ENCODE peak calls at places on chromosome 1, in four cellular contexts. W, G, E and O are unnamed samples.

GRCh38 chr1:26368486-26368885 is 4.1 kb downstream of the ZNF683 start:
- DNase-seq in W (no peak), G (no peak), E (no peak), O (no peak)

GRCh38 chr1:77044133-77044849 is 174.9 kb downstream of the PIGK start:
- DNase-seq in W (no peak), G (peak; percentile 4), E (no peak), O (no peak)

GRCh38 chr1:207871117-207871649 is 39.7 kb downstream of the CD34 start:
- DNase-seq in W (no peak), G (no peak), E (no peak), O (no peak)

GRCh38 chr1:208604295-208604694 is 360.1 kb upstream of the PLXNA2 start:
- DNase-seq in W (no peak), G (no peak), E (peak; percentile 66), O (no peak)

GRCh38 chr1:58964880-58965279 is 181.0 kb upstream of the JUN start:
- DNase-seq in W (no peak), G (no peak), E (no peak), O (peak; percentile 51)

GRCh38 chr1:2446394-2446793 is 29.7 kb upstream of the PLCH2 start:
- DNase-seq in W (no peak), G (no peak), E (no peak), O (no peak)

GRCh38 chr1:15951341-15952153 is 24.4 kb downstream of the ZBTB17 start:
- DNase-seq in W (peak; percentile 65), G (no peak), E (no peak), O (no peak)

GRCh38 chr1:47686731-47687617 is 249.1 kb downstream of the FOXD2 start:
- DNase-seq in W (no peak), G (no peak), E (no peak), O (no peak)

GRCh38 chr1:58779837-58780585 is 3.8 kb downstream of the JUN start:
- DNase-seq in W (no peak), G (peak; percentile 77), E (no peak), O (peak; percentile 33)

GRCh38 chr1:17046043-17046657 is 7.7 kb downstream of the SDHB start:
- DNase-seq in W (peak; percentile 58), G (peak; percentile 63), E (no peak), O (peak; percentile 63)

GRCh38 chr1:173269490-173270230 is 62.5 kb upstream of the TNFSF4 start:
- DNase-seq in W (peak; percentile 63), G (peak; percentile 79), E (no peak), O (no peak)

GRCh38 chr1:178275553-178275952 is 181.6 kb downstream of the RASAL2 start:
- DNase-seq in W (no peak), G (no peak), E (no peak), O (no peak)

GRCh38 chr1:203682401-203683383 is 56.1 kb downstream of the ATP2B4 start:
- DNase-seq in W (peak; percentile 59), G (peak; percentile 36), E (no peak), O (peak; percentile 84)

GRCh38 chr1:45490121-45490622 is 791 bp downstream of the TESK2 start:
- DNase-seq in W (no peak), G (no peak), E (no peak), O (no peak)

GRCh38 chr1:23210351-23210785 is 6.9 kb downstream of the HTR1D start:
- DNase-seq in W (no peak), G (peak; percentile 69), E (no peak), O (no peak)

GRCh38 chr1:39453603-39454002 is 37.8 kb upstream of the BMP8A start:
- DNase-seq in W (no peak), G (no peak), E (no peak), O (no peak)

DNA sequence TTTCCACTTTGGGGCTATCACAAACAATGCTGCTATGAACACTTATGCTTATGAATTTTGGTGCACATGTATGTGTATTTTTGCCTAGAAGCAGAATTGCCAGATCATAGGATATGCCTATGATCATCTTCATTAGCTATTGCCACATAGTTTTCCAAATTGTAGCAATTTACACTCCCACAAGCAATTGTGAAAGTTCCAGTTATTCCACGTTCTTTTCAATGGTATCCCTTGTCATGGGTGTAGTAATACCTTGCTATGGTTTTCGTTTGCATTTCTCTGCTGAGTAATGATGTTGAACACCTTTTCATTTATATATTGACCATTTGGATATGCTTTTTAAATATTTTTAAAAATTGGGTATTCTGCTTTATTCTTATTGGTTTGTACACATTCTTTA is 82.6 kb downstream of the MTR start:
- DNase-seq in W (no peak), G (no peak), E (no peak), O (no peak)
- TF ChIP-seq POLR2AphosphoS2 in W (no peak), G (no peak), E (no peak), O (no peak)

GRCh38 chr1:66452982-66453381 is 81.0 kb upstream of the SGIP1 start:
- DNase-seq in W (no peak), G (no peak), E (no peak), O (no peak)

GRCh38 chr1:66452162-66452561 is 81.8 kb upstream of the SGIP1 start:
- DNase-seq in W (no peak), G (peak; percentile 34), E (no peak), O (no peak)

GRCh38 chr1:66446261-66447001 is 87.5 kb upstream of the SGIP1 start:
- DNase-seq in W (peak; percentile 50), G (peak; percentile 68), E (peak; percentile 63), O (peak; percentile 47)

GRCh38 chr1:66450847-66451246 is 83.1 kb upstream of the SGIP1 start:
- DNase-seq in W (no peak), G (no peak), E (no peak), O (no peak)

DNA sequence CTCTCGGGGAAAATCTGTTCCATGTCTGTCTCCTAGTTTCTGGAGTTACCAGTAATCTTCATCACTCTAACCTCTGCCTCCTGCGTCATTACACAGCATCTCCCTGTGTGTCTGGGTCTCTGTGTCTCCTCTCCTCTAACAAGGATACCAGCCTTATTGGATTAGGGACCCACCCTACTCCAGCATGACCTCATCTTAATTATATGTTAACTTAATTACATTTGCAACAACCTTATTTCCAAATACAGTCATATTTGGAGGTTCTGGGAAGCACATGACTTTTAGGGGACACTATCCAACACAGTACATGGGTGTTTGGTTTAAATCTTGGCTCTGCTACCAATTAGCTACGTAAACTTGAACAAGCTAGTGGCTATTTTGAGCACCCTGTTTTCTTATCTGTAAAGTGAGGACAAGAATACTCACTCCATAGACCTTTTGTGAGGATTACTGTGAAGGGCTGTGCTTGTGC is 83.9 kb upstream of the SGIP1 start:
- DNase-seq in W (no peak), G (no peak), E (no peak), O (no peak)
- TF ChIP-seq POLR2AphosphoS2 in W (no peak), G (no peak), E (no peak), O (no peak)

GRCh38 chr1:214102907-214103306 is 115.1 kb downstream of the PROX1 start:
- DNase-seq in W (no peak), G (peak; percentile 44), E (no peak), O (peak; percentile 81)
- TF ChIP-seq POLR2AphosphoS2 in W (no peak), G (no peak), E (no peak), O (no peak)

GRCh38 chr1:61080408-61081134 is 1.8 kb upstream of the NFIA start:
- DNase-seq in W (no peak), G (no peak), E (no peak), O (no peak)
- TF ChIP-seq POLR2AphosphoS2 in W (no peak), G (no peak), E (no peak), O (no peak)

DNA sequence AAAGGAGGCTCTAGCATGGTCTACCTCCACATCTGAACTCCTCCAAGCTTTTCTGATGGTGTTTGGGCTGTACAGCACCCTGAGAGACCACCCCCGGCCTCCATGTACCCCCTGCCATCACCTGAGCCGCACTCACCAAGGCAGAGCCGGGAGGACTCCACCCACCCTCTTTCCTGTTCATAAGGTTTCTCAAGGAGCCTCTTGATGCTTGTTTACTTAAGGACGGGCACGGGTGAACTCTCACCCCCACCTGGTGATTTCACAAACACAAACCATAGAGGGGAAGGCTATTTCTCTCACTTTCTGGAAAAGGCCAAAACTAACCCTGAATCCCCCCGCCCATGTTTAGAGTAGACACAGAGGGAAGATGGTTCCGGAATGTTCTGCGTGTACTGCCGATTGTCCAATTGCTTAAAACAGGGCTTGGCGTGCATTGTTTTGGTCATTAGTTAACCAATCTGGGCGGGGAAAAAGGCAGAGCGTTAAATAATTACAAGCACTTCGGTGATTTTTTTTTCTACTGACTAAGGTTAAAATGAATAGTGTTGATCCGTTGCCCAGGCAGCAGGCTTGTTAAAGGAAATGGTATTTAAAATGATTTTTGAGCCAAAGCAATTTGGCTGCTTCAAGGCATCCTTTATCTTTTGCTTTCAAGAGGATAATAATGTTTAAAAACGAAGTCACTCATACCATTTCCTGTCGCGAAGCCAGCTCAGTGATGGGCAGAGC is 279.8 kb upstream of the VAMP3 start:
- DNase-seq in W (no peak), G (no peak), E (no peak), O (no peak)
- TF ChIP-seq POLR2AphosphoS2 in W (no peak), G (no peak), E (no peak), O (no peak)

DNA sequence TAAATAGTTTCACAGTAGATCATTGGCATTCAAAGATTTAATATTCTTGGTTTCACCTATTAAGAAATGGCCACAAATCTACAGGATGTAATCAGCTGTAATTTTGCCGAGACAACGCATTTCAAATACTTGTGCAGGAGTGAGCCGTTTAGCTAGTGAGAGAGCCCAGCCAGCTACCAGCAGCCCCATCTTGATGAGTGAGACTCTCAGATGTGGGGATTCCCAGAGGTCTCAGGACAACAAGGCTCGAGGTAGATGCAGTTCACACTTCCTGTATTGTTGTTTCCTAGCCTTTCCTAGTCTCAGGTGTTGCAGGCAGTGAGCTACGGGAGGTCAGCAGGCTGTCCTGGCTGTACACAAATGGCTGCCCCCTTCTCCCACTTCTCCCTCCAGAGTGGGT is 108.6 kb downstream of the PBX1 start:
- DNase-seq in W (no peak), G (no peak), E (no peak), O (no peak)
- TF ChIP-seq POLR2AphosphoS2 in W (no peak), G (no peak), E (no peak), O (no peak)

DNA sequence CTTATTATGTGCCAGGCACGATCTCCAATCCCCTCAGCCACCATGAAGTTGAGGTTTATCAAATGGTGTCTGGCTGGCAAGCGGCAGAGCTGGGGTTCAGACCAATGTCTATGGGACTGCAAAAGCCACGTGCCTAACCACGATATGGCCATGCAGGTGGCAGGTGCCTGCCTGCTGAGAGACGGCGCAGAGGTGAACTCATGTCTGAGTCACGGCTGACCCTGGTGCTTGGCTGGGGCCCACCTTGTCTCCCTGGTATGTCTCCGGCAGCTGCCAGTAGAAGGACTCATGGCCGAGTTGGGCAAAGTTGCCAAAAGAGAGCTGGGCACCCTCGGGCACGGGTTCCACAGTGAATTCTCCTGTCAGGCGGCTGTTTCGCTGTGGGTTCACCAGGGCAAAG is 59.9 kb downstream of the LDLRAD2 start:
- DNase-seq in W (no peak), G (no peak), E (no peak), O (no peak)
- TF ChIP-seq POLR2AphosphoS2 in W (no peak), G (no peak), E (no peak), O (no peak)